ENCODE peak calls at places on chromosomes 13 and 19, in six cellular contexts. One of them, this sample, is unnamed.

GRCh38 chr13:19782049-19782726 is 557 bp downstream of the PSPC1 start:
- DNase-seq in GM23248: peak; percentile 80
- DNase-seq in neural progenitor cell: peak; percentile 58
- DNase-seq in MM.1S: peak; percentile 12
- DNase-seq in PC-3: peak; percentile 26
- DNase-seq in PC-9: peak; percentile 16
- DNase-seq in this sample: peak; percentile 52

GRCh38 chr19:3549816-3550215 is 7.6 kb downstream of the MFSD12 start:
- DNase-seq in GM23248: no peak
- DNase-seq in neural progenitor cell: no peak
- DNase-seq in MM.1S: no peak
- DNase-seq in PC-3: no peak
- DNase-seq in PC-9: no peak
- DNase-seq in this sample: no peak

GRCh38 chr19:8487137-8487851 is 15.1 kb downstream of the PRAM1 start:
- DNase-seq in GM23248: no peak
- DNase-seq in neural progenitor cell: no peak
- DNase-seq in MM.1S: no peak
- DNase-seq in PC-3: no peak
- DNase-seq in PC-9: no peak
- DNase-seq in this sample: no peak

GRCh38 chr13:72983085-72983768 is 75.6 kb upstream of the KLF5 start:
- DNase-seq in GM23248: peak; percentile 87
- DNase-seq in neural progenitor cell: no peak
- DNase-seq in MM.1S: no peak
- DNase-seq in PC-3: no peak
- DNase-seq in PC-9: no peak
- DNase-seq in this sample: no peak

GRCh38 chr13:70424928-70425327 is 316.7 kb upstream of the KLHL1 start:
- DNase-seq in GM23248: no peak
- DNase-seq in neural progenitor cell: no peak
- DNase-seq in MM.1S: no peak
- DNase-seq in PC-3: no peak
- DNase-seq in PC-9: no peak
- DNase-seq in this sample: no peak

GRCh38 chr13:106755542-106755941 is 187.6 kb upstream of the ARGLU1 start:
- DNase-seq in GM23248: no peak
- DNase-seq in neural progenitor cell: no peak
- DNase-seq in MM.1S: no peak
- DNase-seq in PC-3: no peak
- DNase-seq in PC-9: no peak
- DNase-seq in this sample: no peak

GRCh38 chr19:32178401-32178800 is 167.0 kb upstream of the ZNF507 start:
- DNase-seq in GM23248: no peak
- DNase-seq in neural progenitor cell: no peak
- DNase-seq in MM.1S: no peak
- DNase-seq in PC-3: no peak
- DNase-seq in PC-9: no peak
- DNase-seq in this sample: no peak

GRCh38 chr13:106649495-106649894 is 81.6 kb upstream of the ARGLU1 start:
- DNase-seq in GM23248: peak; percentile 13
- DNase-seq in neural progenitor cell: no peak
- DNase-seq in MM.1S: no peak
- DNase-seq in PC-3: peak; percentile 27
- DNase-seq in PC-9: peak; percentile 59
- DNase-seq in this sample: no peak

GRCh38 chr19:33231511-33231910 is 5.9 kb upstream of the SLC7A10 start:
- DNase-seq in GM23248: peak; percentile 78
- DNase-seq in neural progenitor cell: no peak
- DNase-seq in MM.1S: no peak
- DNase-seq in PC-3: no peak
- DNase-seq in PC-9: no peak
- DNase-seq in this sample: no peak

GRCh38 chr13:91792054-91792453 is 393.6 kb downstream of the GPC5 start:
- DNase-seq in GM23248: no peak
- DNase-seq in neural progenitor cell: no peak
- DNase-seq in MM.1S: no peak
- DNase-seq in PC-3: no peak
- DNase-seq in PC-9: no peak
- DNase-seq in this sample: no peak

GRCh38 chr19:5137571-5138124 is 168.7 kb downstream of the KDM4B start:
- DNase-seq in GM23248: no peak
- DNase-seq in neural progenitor cell: peak; percentile 70
- DNase-seq in MM.1S: no peak
- DNase-seq in PC-3: no peak
- DNase-seq in PC-9: no peak
- DNase-seq in this sample: peak; percentile 95

GRCh38 chr19:34430738-34431625 is 2.8 kb downstream of the UBA2 start:
- DNase-seq in GM23248: peak; percentile 73
- DNase-seq in neural progenitor cell: peak; percentile 66
- DNase-seq in MM.1S: peak; percentile 77
- DNase-seq in PC-3: peak; percentile 59
- DNase-seq in PC-9: no peak
- DNase-seq in this sample: peak; percentile 83

GRCh38 chr19:52171321-52172169 is at the start of gene ZNF836:
- DNase-seq in GM23248: peak; percentile 89
- DNase-seq in neural progenitor cell: peak; percentile 92
- DNase-seq in MM.1S: peak; percentile 53
- DNase-seq in PC-3: peak; percentile 71
- DNase-seq in PC-9: peak; percentile 88
- DNase-seq in this sample: peak; percentile 96

GRCh38 chr13:33188093-33188882 is 97.3 kb downstream of the STARD13 start:
- DNase-seq in GM23248: peak; percentile 30
- DNase-seq in neural progenitor cell: no peak
- DNase-seq in MM.1S: peak; percentile 53
- DNase-seq in PC-3: peak; percentile 20
- DNase-seq in PC-9: no peak
- DNase-seq in this sample: no peak

GRCh38 chr13:24723206-24723605 is 40.8 kb upstream of the RNF17 start:
- DNase-seq in GM23248: no peak
- DNase-seq in neural progenitor cell: no peak
- DNase-seq in MM.1S: no peak
- DNase-seq in PC-3: no peak
- DNase-seq in PC-9: no peak
- DNase-seq in this sample: no peak

DNA sequence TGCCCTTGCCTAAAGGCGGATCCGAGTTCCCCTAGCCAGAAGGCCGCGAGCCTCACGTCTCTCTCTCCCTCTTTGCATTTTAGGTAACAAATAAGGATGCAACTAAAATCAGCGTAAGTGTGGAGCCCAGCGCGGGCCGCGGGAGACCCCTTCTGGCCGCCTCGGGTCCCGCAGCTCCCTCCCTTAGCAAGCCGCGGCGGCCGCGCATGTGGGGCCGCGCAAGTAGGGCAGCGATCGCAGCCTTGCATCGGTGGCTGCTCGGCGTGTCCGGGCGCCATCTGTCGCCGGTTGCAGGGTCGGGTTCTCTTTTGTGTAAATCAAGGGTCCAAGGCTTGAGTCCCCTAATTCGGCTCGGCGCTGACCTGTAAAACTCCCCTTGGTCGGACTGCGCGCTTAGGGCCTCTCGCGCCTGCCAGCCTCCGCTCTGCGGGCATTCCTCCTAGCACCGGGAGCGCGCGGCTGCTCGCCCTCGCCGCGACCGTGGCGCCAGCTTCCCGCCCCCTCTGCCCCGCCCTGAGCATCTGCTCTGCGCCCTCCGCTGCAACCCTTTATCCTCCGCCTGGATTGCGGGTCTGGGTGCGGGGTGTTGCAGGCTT is 2.7 kb downstream of the VSTM2B start:
- DNase-seq in GM23248: peak; percentile 85
- DNase-seq in neural progenitor cell: peak; percentile 95
- DNase-seq in MM.1S: peak; percentile 54
- DNase-seq in PC-3: peak; percentile 63
- DNase-seq in PC-9: no peak
- DNase-seq in this sample: peak; percentile 90
- TF ChIP-seq EZH2 in GM23248: no peak
- TF ChIP-seq EZH2 in neural progenitor cell: peak; percentile 79
- TF ChIP-seq EZH2 in MM.1S: no peak
- TF ChIP-seq EZH2 in PC-3: no peak
- TF ChIP-seq EZH2 in PC-9: no peak
- TF ChIP-seq EZH2 in this sample: peak; percentile 33

DNA sequence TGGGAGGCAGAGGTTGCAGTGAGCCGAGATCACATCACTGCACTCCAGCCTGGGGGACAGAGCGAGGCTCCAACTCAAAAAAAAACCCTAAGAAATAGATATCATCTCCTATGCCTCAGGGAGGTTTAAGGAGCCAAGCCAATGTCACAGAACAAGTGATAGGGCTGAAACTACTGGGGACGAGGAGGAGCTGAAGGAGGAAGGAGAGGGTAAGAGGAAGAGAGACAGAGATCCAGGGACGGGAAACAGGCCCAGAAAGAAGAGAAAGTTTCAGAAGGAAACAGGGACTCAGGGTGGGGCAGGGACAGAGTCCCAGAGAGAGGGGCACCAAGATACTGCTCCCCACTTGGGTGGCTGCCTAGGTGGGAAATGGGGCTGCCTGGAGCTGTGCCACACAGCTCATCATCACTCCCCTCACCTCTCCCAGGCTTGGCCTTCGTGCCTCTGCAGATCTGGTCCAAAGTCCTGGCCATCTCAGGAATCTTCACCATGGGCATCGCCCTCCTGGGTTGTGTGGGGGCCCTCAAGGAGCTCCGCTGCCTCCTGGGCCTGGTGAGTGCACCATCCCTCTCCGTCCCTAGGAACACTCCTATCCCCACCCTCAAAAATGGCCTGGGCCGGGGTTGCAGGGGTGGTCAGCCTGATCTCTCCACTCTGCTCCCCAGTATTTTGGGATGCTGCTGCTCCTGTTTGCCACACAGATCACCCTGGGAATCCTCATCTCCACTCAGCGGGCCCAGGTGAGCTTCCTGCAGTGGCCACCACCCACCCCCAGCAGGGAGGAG is 1.5 kb downstream of the CD37 start:
- DNase-seq in GM23248: no peak
- DNase-seq in neural progenitor cell: no peak
- DNase-seq in MM.1S: no peak
- DNase-seq in PC-3: no peak
- DNase-seq in PC-9: no peak
- DNase-seq in this sample: no peak
- H3F3A ChIP-seq in GM23248: no peaks in the 10 kb centered on the region
- H3F3A ChIP-seq in neural progenitor cell: peaks cover 35% of the 10 kb centered on the region
- H3F3A ChIP-seq in MM.1S: no peaks in the 10 kb centered on the region
- H3F3A ChIP-seq in PC-3: no peaks in the 10 kb centered on the region
- H3F3A ChIP-seq in PC-9: no peaks in the 10 kb centered on the region
- H3F3A ChIP-seq in this sample: peaks cover 10% of the 10 kb centered on the region

DNA sequence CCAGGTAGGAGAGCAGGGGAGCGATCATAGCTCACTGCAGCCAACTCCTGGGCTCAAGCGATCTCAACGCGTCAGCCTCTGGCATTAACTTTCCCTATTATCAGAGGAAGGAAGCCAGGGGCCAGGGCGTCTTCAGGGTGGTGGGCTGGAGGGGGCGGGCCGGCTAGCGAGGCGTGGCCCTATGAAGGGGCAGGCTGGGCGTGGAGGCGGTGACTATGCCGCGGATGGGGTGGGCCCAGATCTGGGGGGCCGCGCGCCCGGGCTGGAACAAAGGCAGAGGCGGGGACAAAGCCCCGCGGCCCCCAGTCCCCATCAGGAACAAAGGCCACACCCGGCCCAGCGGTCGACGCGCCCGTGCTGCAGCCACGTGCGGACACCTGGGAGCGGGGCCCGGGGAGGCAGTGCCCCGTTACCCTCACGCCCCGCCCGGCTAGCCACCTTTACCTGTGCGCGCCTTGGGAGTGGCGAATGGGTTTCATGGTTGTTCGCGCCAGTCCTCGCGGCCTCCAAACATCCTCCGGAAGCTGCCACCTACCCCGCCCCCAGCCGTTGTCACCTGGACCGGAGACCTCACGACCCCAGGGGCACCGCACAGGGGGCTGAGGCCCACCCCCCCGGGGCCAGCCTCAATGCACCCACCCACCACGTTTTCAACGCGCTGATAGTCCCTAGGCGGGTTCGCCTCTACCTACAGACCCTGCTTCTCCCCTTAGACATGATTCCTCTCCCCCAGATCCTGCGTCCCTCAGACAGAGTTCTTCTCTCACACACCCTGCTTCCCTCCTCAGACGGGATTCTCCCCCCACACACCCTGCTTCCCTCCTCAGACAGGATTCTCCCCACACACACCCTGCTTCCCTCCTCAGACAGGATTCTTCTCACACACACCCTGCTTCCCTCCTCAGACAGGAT is 5.4 kb upstream of the TRIM28 start:
- DNase-seq in GM23248: no peak
- DNase-seq in neural progenitor cell: peak; percentile 92
- DNase-seq in MM.1S: no peak
- DNase-seq in PC-3: no peak
- DNase-seq in PC-9: peak; percentile 66
- DNase-seq in this sample: peak; percentile 97
- TF ChIP-seq EZH2 in GM23248: peak; percentile 67
- TF ChIP-seq EZH2 in neural progenitor cell: no peak
- TF ChIP-seq EZH2 in MM.1S: no peak
- TF ChIP-seq EZH2 in PC-3: no peak
- TF ChIP-seq EZH2 in PC-9: no peak
- TF ChIP-seq EZH2 in this sample: no peak

GRCh38 chr19:48379058-48379457 is 12.3 kb downstream of the KDELR1 start:
- DNase-seq in GM23248: no peak
- DNase-seq in neural progenitor cell: no peak
- DNase-seq in MM.1S: peak; percentile 73
- DNase-seq in PC-3: peak; percentile 17
- DNase-seq in PC-9: no peak
- DNase-seq in this sample: no peak
- H3F3A ChIP-seq in GM23248: peaks cover 8% of the 10 kb centered on the region
- H3F3A ChIP-seq in neural progenitor cell: peaks cover 12% of the 10 kb centered on the region
- H3F3A ChIP-seq in MM.1S: peaks cover 60% of the 10 kb centered on the region
- H3F3A ChIP-seq in PC-3: no peaks in the 10 kb centered on the region
- H3F3A ChIP-seq in PC-9: peaks cover 34% of the 10 kb centered on the region
- H3F3A ChIP-seq in this sample: peaks cover 9% of the 10 kb centered on the region

This sample was measured in GM23338.